ENCODE peak calls at places on chromosomes 3 and 15, in nine cellular contexts. One of them, this sample, is unnamed.

GRCh38 chr3:113783980-113784379 is 37.1 kb downstream of the ATP6V1A start:
- DNase-seq in ovary: no peak
- DNase-seq in GM23338: peak
- DNase-seq in upper lobe of right lung: no peak
- DNase-seq in PC-9: no peak
- DNase-seq in IMR-90: no peak
- DNase-seq in AG04450: no peak
- DNase-seq in Peyer's patch: no peak
- DNase-seq in coronary artery: no peak
- DNase-seq in this sample: no peak

GRCh38 chr3:135471911-135472310 is 493.6 kb upstream of the PPP2R3A start:
- DNase-seq in ovary: no peak
- DNase-seq in GM23338: no peak
- DNase-seq in upper lobe of right lung: no peak
- DNase-seq in PC-9: no peak
- DNase-seq in IMR-90: no peak
- DNase-seq in AG04450: no peak
- DNase-seq in Peyer's patch: no peak
- DNase-seq in coronary artery: no peak
- DNase-seq in this sample: no peak

GRCh38 chr15:35810007-35810406 is 264.0 kb upstream of the DPH6 start:
- DNase-seq in ovary: no peak
- DNase-seq in GM23338: no peak
- DNase-seq in upper lobe of right lung: no peak
- DNase-seq in PC-9: no peak
- DNase-seq in IMR-90: no peak
- DNase-seq in AG04450: no peak
- DNase-seq in Peyer's patch: no peak
- DNase-seq in coronary artery: no peak
- DNase-seq in this sample: no peak

GRCh38 chr15:79965836-79966630 is 5.0 kb downstream of the BCL2A1 start:
- DNase-seq in ovary: no peak
- DNase-seq in GM23338: no peak
- DNase-seq in upper lobe of right lung: no peak
- DNase-seq in PC-9: no peak
- DNase-seq in IMR-90: peak
- DNase-seq in AG04450: no peak
- DNase-seq in Peyer's patch: no peak
- DNase-seq in coronary artery: no peak
- DNase-seq in this sample: no peak

GRCh38 chr15:32663671-32664070 is 22.2 kb downstream of the SCG5 start:
- DNase-seq in ovary: no peak
- DNase-seq in GM23338: no peak
- DNase-seq in upper lobe of right lung: no peak
- DNase-seq in PC-9: no peak
- DNase-seq in IMR-90: no peak
- DNase-seq in AG04450: no peak
- DNase-seq in Peyer's patch: no peak
- DNase-seq in coronary artery: no peak
- DNase-seq in this sample: no peak

GRCh38 chr3:52228266-52228665 is 2.8 kb upstream of the TLR9 start:
- DNase-seq in ovary: no peak
- DNase-seq in GM23338: no peak
- DNase-seq in upper lobe of right lung: peak
- DNase-seq in PC-9: no peak
- DNase-seq in IMR-90: no peak
- DNase-seq in AG04450: no peak
- DNase-seq in Peyer's patch: no peak
- DNase-seq in coronary artery: no peak
- DNase-seq in this sample: no peak

GRCh38 chr3:49158792-49159191 is 7.3 kb downstream of the CCDC71 start:
- DNase-seq in ovary: no peak
- DNase-seq in GM23338: no peak
- DNase-seq in upper lobe of right lung: no peak
- DNase-seq in PC-9: no peak
- DNase-seq in IMR-90: no peak
- DNase-seq in AG04450: no peak
- DNase-seq in Peyer's patch: no peak
- DNase-seq in coronary artery: no peak
- DNase-seq in this sample: no peak

GRCh38 chr3:183745300-183746098 is 47.9 kb downstream of the YEATS2 start:
- DNase-seq in ovary: no peak
- DNase-seq in GM23338: peak
- DNase-seq in upper lobe of right lung: no peak
- DNase-seq in PC-9: no peak
- DNase-seq in IMR-90: peak
- DNase-seq in AG04450: no peak
- DNase-seq in Peyer's patch: no peak
- DNase-seq in coronary artery: no peak
- DNase-seq in this sample: no peak

GRCh38 chr15:38992541-38993334 is 428.1 kb upstream of the RASGRP1 start:
- DNase-seq in ovary: no peak
- DNase-seq in GM23338: no peak
- DNase-seq in upper lobe of right lung: no peak
- DNase-seq in PC-9: no peak
- DNase-seq in IMR-90: no peak
- DNase-seq in AG04450: no peak
- DNase-seq in Peyer's patch: no peak
- DNase-seq in coronary artery: no peak
- DNase-seq in this sample: no peak

GRCh38 chr3:148528024-148528423 is 169.7 kb upstream of the AGTR1 start:
- DNase-seq in ovary: no peak
- DNase-seq in GM23338: no peak
- DNase-seq in upper lobe of right lung: no peak
- DNase-seq in PC-9: no peak
- DNase-seq in IMR-90: peak
- DNase-seq in AG04450: no peak
- DNase-seq in Peyer's patch: no peak
- DNase-seq in coronary artery: no peak
- DNase-seq in this sample: no peak

GRCh38 chr3:188060436-188060835 is 93.5 kb upstream of the LPP start:
- DNase-seq in ovary: no peak
- DNase-seq in GM23338: no peak
- DNase-seq in upper lobe of right lung: no peak
- DNase-seq in PC-9: peak
- DNase-seq in IMR-90: no peak
- DNase-seq in AG04450: no peak
- DNase-seq in Peyer's patch: no peak
- DNase-seq in coronary artery: no peak
- DNase-seq in this sample: no peak

GRCh38 chr3:72907851-72908620 is 20.2 kb downstream of the GXYLT2 start:
- DNase-seq in ovary: peak
- DNase-seq in GM23338: no peak
- DNase-seq in upper lobe of right lung: no peak
- DNase-seq in PC-9: no peak
- DNase-seq in IMR-90: peak
- DNase-seq in AG04450: peak
- DNase-seq in Peyer's patch: no peak
- DNase-seq in coronary artery: peak
- DNase-seq in this sample: no peak

GRCh38 chr3:182284793-182285192 is 508.5 kb upstream of the ATP11B start:
- DNase-seq in ovary: no peak
- DNase-seq in GM23338: peak
- DNase-seq in upper lobe of right lung: no peak
- DNase-seq in PC-9: peak
- DNase-seq in IMR-90: no peak
- DNase-seq in AG04450: no peak
- DNase-seq in Peyer's patch: no peak
- DNase-seq in coronary artery: no peak
- DNase-seq in this sample: peak

GRCh38 chr3:42031808-42032475 is 59.2 kb upstream of the TRAK1 start:
- DNase-seq in ovary: peak
- DNase-seq in GM23338: peak
- DNase-seq in upper lobe of right lung: no peak
- DNase-seq in PC-9: no peak
- DNase-seq in IMR-90: peak
- DNase-seq in AG04450: no peak
- DNase-seq in Peyer's patch: peak
- DNase-seq in coronary artery: no peak
- DNase-seq in this sample: no peak

GRCh38 chr15:47352217-47352616 is 365.1 kb upstream of the SEMA6D start:
- DNase-seq in ovary: no peak
- DNase-seq in GM23338: no peak
- DNase-seq in upper lobe of right lung: no peak
- DNase-seq in PC-9: no peak
- DNase-seq in IMR-90: no peak
- DNase-seq in AG04450: no peak
- DNase-seq in Peyer's patch: no peak
- DNase-seq in coronary artery: no peak
- DNase-seq in this sample: no peak

GRCh38 chr15:30073915-30074314 is 8.8 kb upstream of the GOLGA8J start:
- DNase-seq in ovary: no peak
- DNase-seq in GM23338: no peak
- DNase-seq in upper lobe of right lung: no peak
- DNase-seq in PC-9: no peak
- DNase-seq in IMR-90: no peak
- DNase-seq in AG04450: no peak
- DNase-seq in Peyer's patch: no peak
- DNase-seq in coronary artery: no peak
- DNase-seq in this sample: no peak

DNA sequence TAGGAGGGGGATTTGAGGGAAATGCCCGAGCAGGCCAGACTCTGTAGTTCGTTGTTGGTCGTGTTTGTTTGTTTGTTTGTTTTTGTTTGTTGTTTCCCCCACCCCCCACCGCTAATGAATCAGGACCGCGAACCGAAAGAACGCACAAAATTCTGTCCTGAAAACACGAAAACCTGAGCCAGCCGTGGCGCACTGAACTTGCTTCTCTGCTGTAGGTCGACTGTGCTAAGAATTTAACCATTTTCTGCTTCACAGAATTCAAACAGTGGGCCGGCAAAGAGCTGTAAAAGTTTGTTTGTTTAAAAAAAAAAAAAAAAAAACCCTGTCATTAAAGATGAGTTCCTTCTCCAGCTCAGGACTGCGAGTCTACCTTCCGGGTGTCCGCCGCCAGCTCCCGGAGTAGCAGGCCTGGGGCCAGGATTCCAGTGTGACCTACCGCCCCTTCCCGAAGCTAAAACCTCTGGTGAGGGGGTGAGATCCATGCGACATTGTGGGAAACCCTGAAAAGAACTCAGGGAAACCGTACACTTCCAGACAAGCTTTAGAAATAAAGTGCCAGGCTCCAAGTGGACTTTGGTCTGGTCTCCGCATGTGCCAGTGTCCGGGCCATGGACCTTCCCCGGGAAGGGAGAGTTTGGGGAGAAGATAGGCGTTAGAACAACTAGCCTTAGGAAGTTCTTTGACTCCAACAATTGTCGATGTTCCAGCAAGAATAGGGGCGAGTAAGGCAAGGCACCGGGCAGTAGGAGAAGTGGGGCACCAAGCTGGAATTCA is 12.0 kb downstream of the ZIC4 start:
- DNase-seq in ovary: no peak
- DNase-seq in GM23338: peak
- DNase-seq in upper lobe of right lung: no peak
- DNase-seq in PC-9: no peak
- DNase-seq in IMR-90: no peak
- DNase-seq in AG04450: no peak
- DNase-seq in Peyer's patch: no peak
- DNase-seq in coronary artery: peak
- DNase-seq in this sample: peak
- H3K4me3 ChIP-seq in ovary: no peak
- H3K4me3 ChIP-seq in GM23338: peak
- H3K4me3 ChIP-seq in upper lobe of right lung: no peak
- H3K4me3 ChIP-seq in PC-9: no peak
- H3K4me3 ChIP-seq in IMR-90: no peak
- H3K4me3 ChIP-seq in AG04450: no peak
- H3K4me3 ChIP-seq in Peyer's patch: no peak
- H3K4me3 ChIP-seq in coronary artery: peak
- H3K4me3 ChIP-seq in this sample: no peak

DNA sequence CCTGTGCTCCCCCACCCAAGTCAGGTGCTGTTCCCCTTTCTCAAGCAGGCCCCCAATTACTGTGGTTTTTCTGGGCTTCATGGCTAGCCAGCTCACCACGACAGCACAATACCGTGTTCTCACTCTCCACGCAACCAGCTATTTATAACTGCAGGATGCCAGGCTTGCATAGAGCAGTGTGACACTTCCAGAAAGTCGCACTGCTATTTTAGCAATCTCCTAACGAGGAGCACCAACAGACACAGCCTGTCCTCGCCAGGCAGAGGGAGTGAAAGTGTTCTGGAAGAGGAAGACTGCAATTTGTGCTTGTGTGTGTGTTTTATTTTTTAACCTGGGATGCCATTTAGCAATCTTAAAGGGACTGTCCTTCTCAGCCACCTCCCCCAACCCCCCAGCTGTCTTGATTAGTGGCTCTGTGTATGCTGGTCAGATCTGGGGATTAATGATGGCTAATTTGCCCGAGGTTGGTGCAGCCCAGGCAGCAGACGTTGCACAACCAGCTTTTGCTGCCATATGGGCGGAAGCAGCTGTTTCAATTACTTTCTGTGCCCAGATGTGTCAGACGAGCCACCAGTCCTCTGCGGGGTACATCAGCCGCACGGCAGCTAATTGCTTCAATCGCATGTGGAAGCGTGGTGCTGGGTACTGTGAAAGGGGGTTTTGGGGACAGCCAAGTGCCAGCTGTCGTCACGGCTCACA is 268.0 kb upstream of the ARRDC4 start:
- DNase-seq in ovary: no peak
- DNase-seq in GM23338: no peak
- DNase-seq in upper lobe of right lung: no peak
- DNase-seq in PC-9: no peak
- DNase-seq in IMR-90: no peak
- DNase-seq in AG04450: no peak
- DNase-seq in Peyer's patch: no peak
- DNase-seq in coronary artery: no peak
- DNase-seq in this sample: no peak
- TF ChIP-seq CTCF in ovary: no peak
- TF ChIP-seq CTCF in GM23338: no peak
- TF ChIP-seq CTCF in upper lobe of right lung: no peak
- TF ChIP-seq CTCF in PC-9: no peak
- TF ChIP-seq CTCF in IMR-90: no peak
- TF ChIP-seq CTCF in AG04450: no peak
- TF ChIP-seq CTCF in Peyer's patch: no peak
- TF ChIP-seq CTCF in coronary artery: no peak
- TF ChIP-seq CTCF in this sample: no peak

DNA sequence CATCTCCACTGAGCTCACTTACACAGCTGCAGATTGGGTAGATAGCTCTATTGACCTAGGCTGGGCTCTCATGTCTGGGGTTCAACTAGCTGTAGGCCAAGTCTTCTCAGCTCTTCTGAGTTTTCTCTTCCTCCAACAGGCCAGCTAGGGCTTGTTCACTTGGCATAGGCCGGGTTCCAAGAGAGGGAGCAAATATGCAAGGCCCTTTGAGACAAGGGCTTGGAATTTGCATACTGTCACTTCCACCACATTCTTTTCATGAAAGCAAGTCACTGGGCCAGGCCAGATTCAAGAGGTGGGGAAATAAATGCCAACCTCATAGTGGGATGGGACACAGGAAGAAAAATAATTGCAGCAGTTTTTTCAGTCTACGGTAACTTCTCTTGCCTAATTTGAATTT is 25.2 kb downstream of the PIGB start:
- DNase-seq in ovary: no peak
- DNase-seq in GM23338: peak
- DNase-seq in upper lobe of right lung: no peak
- DNase-seq in PC-9: no peak
- DNase-seq in IMR-90: no peak
- DNase-seq in AG04450: no peak
- DNase-seq in Peyer's patch: no peak
- DNase-seq in coronary artery: no peak
- DNase-seq in this sample: no peak
- H3K4me3 ChIP-seq in ovary: no peak
- H3K4me3 ChIP-seq in GM23338: no peak
- H3K4me3 ChIP-seq in upper lobe of right lung: no peak
- H3K4me3 ChIP-seq in PC-9: no peak
- H3K4me3 ChIP-seq in IMR-90: no peak
- H3K4me3 ChIP-seq in AG04450: no peak
- H3K4me3 ChIP-seq in Peyer's patch: no peak
- H3K4me3 ChIP-seq in coronary artery: no peak
- H3K4me3 ChIP-seq in this sample: no peak

GRCh38 chr15:70892912-70893560 is 410 bp downstream of the LRRC49 start:
- DNase-seq in ovary: peak
- DNase-seq in GM23338: no peak
- DNase-seq in upper lobe of right lung: no peak
- DNase-seq in PC-9: peak
- DNase-seq in IMR-90: peak
- DNase-seq in AG04450: no peak
- DNase-seq in Peyer's patch: peak
- DNase-seq in coronary artery: no peak
- DNase-seq in this sample: no peak
- TF ChIP-seq CTCF in ovary: peak
- TF ChIP-seq CTCF in GM23338: peak
- TF ChIP-seq CTCF in upper lobe of right lung: peak
- TF ChIP-seq CTCF in PC-9: peak
- TF ChIP-seq CTCF in IMR-90: peak
- TF ChIP-seq CTCF in AG04450: peak
- TF ChIP-seq CTCF in Peyer's patch: no peak
- TF ChIP-seq CTCF in coronary artery: no peak
- TF ChIP-seq CTCF in this sample: peak